ENCODE peak calls at places on chromosomes 12 and 14, in seven cellular contexts. X is SW480, C is T-cell, W is cardiac fibroblast, G is heart left ventricle, D is C1 segment of cervical spinal cord, L is heart right ventricle. R is an unnamed sample.
A peak's percentile ranks its signal among the peaks of the same experiment; 100 is the strongest.

GRCh38 chr14:94143711-94144110 is 14.3 kb upstream of the IFI27L2 start:
- DNase-seq in X (no peak), C (no peak), W (no peak), G (no peak), D (no peak), L (no peak), R (peak; percentile 5)

GRCh38 chr14:55605793-55606192 is 25.8 kb downstream of the KTN1 start:
- DNase-seq in X (no peak), C (no peak), W (no peak), G (no peak), D (no peak), L (no peak), R (no peak)

GRCh38 chr14:93025055-93025454 is 90.7 kb downstream of the ITPK1 start:
- DNase-seq in X (no peak), C (peak; percentile 20), W (no peak), G (no peak), D (no peak), L (no peak), R (no peak)

GRCh38 chr12:132593938-132594358 is 16.4 kb downstream of the LRCOL1 start:
- DNase-seq in X (peak; percentile 98), C (no peak), W (peak; percentile 88), G (peak; percentile 98), D (peak; percentile 18), L (peak; percentile 91), R (peak; percentile 79)

GRCh38 chr12:68530965-68531364 is 79.7 kb upstream of the RAP1B start:
- DNase-seq in X (no peak), C (no peak), W (peak; percentile 86), G (peak; percentile 25), D (no peak), L (peak; percentile 58), R (no peak)

GRCh38 chr12:80175307-80175930 is 76.1 kb downstream of the OTOGL start:
- DNase-seq in X (no peak), C (no peak), W (no peak), G (no peak), D (no peak), L (no peak), R (no peak)

GRCh38 chr14:106491851-106492250 is 965.5 kb downstream of the TMEM121 start:
- DNase-seq in X (no peak), C (no peak), W (no peak), G (no peak), D (no peak), L (no peak), R (no peak)

GRCh38 chr12:121456551-121456950 is 56.6 kb downstream of the RNF34 start:
- DNase-seq in X (no peak), C (no peak), W (no peak), G (no peak), D (no peak), L (no peak), R (no peak)

GRCh38 chr14:106129274-106129673 is 602.9 kb downstream of the TMEM121 start:
- DNase-seq in X (no peak), C (peak; percentile 26), W (no peak), G (no peak), D (no peak), L (no peak), R (no peak)

GRCh38 chr12:12481636-12482035 is 81.0 kb downstream of the DUSP16 start:
- DNase-seq in X (no peak), C (peak; percentile 43), W (no peak), G (no peak), D (no peak), L (no peak), R (no peak)

GRCh38 chr14:77183896-77184295 is 2.3 kb downstream of the TMEM63C start:
- DNase-seq in X (no peak), C (no peak), W (no peak), G (no peak), D (no peak), L (no peak), R (peak; percentile 40)

GRCh38 chr14:72679106-72679505 is 214.8 kb downstream of the DPF3 start:
- DNase-seq in X (no peak), C (no peak), W (peak; percentile 58), G (peak; percentile 74), D (no peak), L (peak; percentile 40), R (no peak)

GRCh38 chr12:39813776-39814175 is 194.2 kb upstream of the ABCD2 start:
- DNase-seq in X (no peak), C (no peak), W (peak; percentile 79), G (no peak), D (no peak), L (no peak), R (no peak)

GRCh38 chr12:76274699-76275098 is 73.5 kb downstream of the BBS10 start:
- DNase-seq in X (no peak), C (no peak), W (peak; percentile 36), G (no peak), D (no peak), L (no peak), R (no peak)

GRCh38 chr12:20370001-20370381 is 1.7 kb downstream of the PDE3A start:
- DNase-seq in X (no peak), C (no peak), W (peak; percentile 45), G (peak; percentile 60), D (no peak), L (peak; percentile 55), R (peak; percentile 66)

GRCh38 chr12:67471810-67472209 is 176.7 kb upstream of the DYRK2 start:
- DNase-seq in X (no peak), C (no peak), W (peak; percentile 57), G (peak; percentile 40), D (no peak), L (peak; percentile 25), R (no peak)

GRCh38 chr12:120488057-120488660 is 7.8 kb upstream of the DYNLL1 start:
- DNase-seq in X (no peak), C (no peak), W (no peak), G (no peak), D (peak; percentile 12), L (no peak), R (no peak)

GRCh38 chr12:132167610-132168310 is 23.5 kb downstream of the NOC4L start:
- DNase-seq in X (peak; percentile 70), C (no peak), W (no peak), G (peak; percentile 7), D (no peak), L (no peak), R (no peak)

GRCh38 chr12:71849109-71849851 is 9.7 kb downstream of the TBC1D15 start:
- DNase-seq in X (no peak), C (no peak), W (no peak), G (no peak), D (no peak), L (no peak), R (no peak)

GRCh38 chr12:6205144-6205539 is 4.9 kb downstream of the CD9 start:
- DNase-seq in X (peak; percentile 79), C (no peak), W (peak; percentile 63), G (peak; percentile 71), D (no peak), L (peak; percentile 79), R (no peak)

GRCh38 chr12:120831648-120832267 is 72.4 kb downstream of the SPPL3 start:
- DNase-seq in X (no peak), C (no peak), W (no peak), G (no peak), D (no peak), L (no peak), R (no peak)

GRCh38 chr14:20823859-20824258 is 21.2 kb upstream of the RNASE1 start:
- DNase-seq in X (no peak), C (no peak), W (no peak), G (no peak), D (no peak), L (no peak), R (no peak)

GRCh38 chr12:65618574-65618973 is 205.7 kb upstream of the HMGA2 start:
- DNase-seq in X (no peak), C (no peak), W (no peak), G (no peak), D (no peak), L (no peak), R (no peak)

GRCh38 chr14:74579447-74580274 is 32.4 kb downstream of the LTBP2 start:
- DNase-seq in X (peak; percentile 89), C (no peak), W (peak; percentile 85), G (peak; percentile 17), D (no peak), L (no peak), R (no peak)

GRCh38 chr14:53715390-53715730 is 241.3 kb downstream of the BMP4 start:
- DNase-seq in X (peak; percentile 57), C (no peak), W (peak; percentile 66), G (no peak), D (no peak), L (no peak), R (no peak)

GRCh38 chr14:50892255-50892654 is 20.4 kb downstream of the ABHD12B start:
- DNase-seq in X (peak; percentile 39), C (no peak), W (no peak), G (no peak), D (no peak), L (no peak), R (no peak)

GRCh38 chr12:124232654-124232987 is 62.3 kb upstream of the RFLNA start:
- DNase-seq in X (no peak), C (no peak), W (peak; percentile 29), G (no peak), D (no peak), L (no peak), R (no peak)

GRCh38 chr14:64682173-64682710 is 22.0 kb upstream of the PLEKHG3 start:
- DNase-seq in X (no peak), C (no peak), W (peak; percentile 93), G (peak; percentile 82), D (peak; percentile 74), L (peak; percentile 77), R (peak; percentile 82)

GRCh38 chr12:110937104-110937641 is 16.8 kb upstream of the MYL2 start:
- DNase-seq in X (peak; percentile 52), C (peak; percentile 23), W (peak; percentile 42), G (peak; percentile 50), D (peak; percentile 22), L (no peak), R (peak; percentile 62)

GRCh38 chr12:12992418-12993175 is 7.5 kb downstream of the HEBP1 start:
- DNase-seq in X (no peak), C (no peak), W (peak; percentile 97), G (peak; percentile 54), D (peak; percentile 16), L (peak; percentile 13), R (peak; percentile 80)

GRCh38 chr14:23431486-23431885 is 4.0 kb downstream of the MYH7 start:
- DNase-seq in X (no peak), C (no peak), W (no peak), G (no peak), D (no peak), L (no peak), R (no peak)

GRCh38 chr12:104083769-104084475 is 19.6 kb downstream of the HCFC2 start:
- DNase-seq in X (no peak), C (no peak), W (no peak), G (no peak), D (no peak), L (no peak), R (no peak)

R was measured in right atrium auricular region.